ENCODE peak calls at places on chromosomes 13 and 19, in ten cellular contexts. A, C, G, B, H, W, U, E, I and L are unnamed samples.

GRCh38 chr19:38557205-38557799 is 60.5 kb downstream of the MAP4K1 start:
- DNase-seq in A (no peak), C (no peak), G (no peak), B (no peak), H (peak), W (no peak), U (no peak), E (no peak), I (peak), L (no peak)

GRCh38 chr19:10756371-10756770 is 38.5 kb downstream of the DNM2 start:
- DNase-seq in A (no peak), C (no peak), G (no peak), B (no peak), H (no peak), W (no peak), U (no peak), E (no peak), I (no peak), L (no peak)

GRCh38 chr19:15379996-15380647 is 535 bp upstream of the AKAP8 start:
- DNase-seq in A (peak), C (peak), G (peak), B (peak), H (peak), W (no peak), U (no peak), E (no peak), I (no peak), L (peak)

GRCh38 chr19:45815501-45816216 is 551 bp upstream of the RSPH6A start:
- DNase-seq in A (no peak), C (no peak), G (no peak), B (no peak), H (peak), W (no peak), U (no peak), E (no peak), I (no peak), L (no peak)

GRCh38 chr19:7475665-7476064 is 13.2 kb downstream of the PEX11G start:
- DNase-seq in A (no peak), C (no peak), G (no peak), B (no peak), H (no peak), W (no peak), U (no peak), E (no peak), I (no peak), L (no peak)

GRCh38 chr19:38224014-38224862 is at the start of gene DPF1:
- DNase-seq in A (peak), C (peak), G (peak), B (peak), H (peak), W (no peak), U (no peak), E (peak), I (peak), L (peak)

GRCh38 chr13:99067160-99067985 is 89.5 kb upstream of the DOCK9 start:
- DNase-seq in A (peak), C (peak), G (peak), B (peak), H (peak), W (peak), U (no peak), E (no peak), I (no peak), L (peak)

GRCh38 chr19:40797166-40797962 is 1.6 kb upstream of the EGLN2 start:
- DNase-seq in A (no peak), C (no peak), G (no peak), B (no peak), H (no peak), W (no peak), U (no peak), E (no peak), I (no peak), L (no peak)

GRCh38 chr19:44644391-44645016 is 794 bp downstream of the PVR start:
- DNase-seq in A (no peak), C (peak), G (peak), B (peak), H (peak), W (no peak), U (no peak), E (no peak), I (no peak), L (peak)

GRCh38 chr13:51370116-51370515 is 30.6 kb downstream of the SERPINE3 start:
- DNase-seq in A (no peak), C (no peak), G (peak), B (no peak), H (no peak), W (no peak), U (no peak), E (no peak), I (no peak), L (peak)

GRCh38 chr13:35164324-35164932 is 222.4 kb downstream of the NBEA start:
- DNase-seq in A (no peak), C (peak), G (peak), B (peak), H (peak), W (no peak), U (no peak), E (no peak), I (peak), L (peak)

GRCh38 chr13:38685974-38686571 is 804 bp upstream of the FREM2 start:
- DNase-seq in A (no peak), C (no peak), G (peak), B (peak), H (peak), W (no peak), U (no peak), E (no peak), I (no peak), L (no peak)

GRCh38 chr19:1911995-1912394 is 6.8 kb downstream of the ADAT3 start:
- DNase-seq in A (no peak), C (no peak), G (no peak), B (no peak), H (no peak), W (no peak), U (no peak), E (no peak), I (no peak), L (no peak)

GRCh38 chr13:48680756-48681392 is 27.1 kb downstream of the CYSLTR2 start:
- DNase-seq in A (no peak), C (no peak), G (no peak), B (no peak), H (no peak), W (no peak), U (no peak), E (no peak), I (no peak), L (no peak)

GRCh38 chr13:24911135-24911524 is 147.2 kb downstream of the RNF17 start:
- DNase-seq in A (no peak), C (peak), G (peak), B (peak), H (no peak), W (no peak), U (no peak), E (no peak), I (no peak), L (peak)

GRCh38 chr19:14561832-14562351 is 10.0 kb downstream of the NDUFB7 start:
- DNase-seq in A (no peak), C (no peak), G (peak), B (no peak), H (peak), W (no peak), U (no peak), E (no peak), I (no peak), L (no peak)

GRCh38 chr13:92225861-92226260 is 827.4 kb downstream of the GPC5 start:
- DNase-seq in A (no peak), C (no peak), G (no peak), B (peak), H (peak), W (no peak), U (no peak), E (no peak), I (no peak), L (no peak)

GRCh38 chr13:110044521-110045200 is 258.3 kb upstream of the IRS2 start:
- DNase-seq in A (no peak), C (no peak), G (peak), B (peak), H (peak), W (peak), U (no peak), E (no peak), I (no peak), L (peak)

GRCh38 chr13:51668580-51669195 is 84.4 kb downstream of the WDFY2 start:
- DNase-seq in A (no peak), C (no peak), G (no peak), B (no peak), H (no peak), W (no peak), U (no peak), E (no peak), I (no peak), L (no peak)

GRCh38 chr13:66992183-66992582 is 238.0 kb downstream of the PCDH9 start:
- DNase-seq in A (no peak), C (no peak), G (no peak), B (peak), H (no peak), W (no peak), U (no peak), E (no peak), I (no peak), L (peak)

GRCh38 chr19:34189199-34189916 is 17.1 kb downstream of the LSM14A start:
- DNase-seq in A (no peak), C (no peak), G (no peak), B (no peak), H (no peak), W (no peak), U (no peak), E (no peak), I (no peak), L (no peak)
- H3K4me3 ChIP-seq in A (no peak), C (no peak), G (no peak), B (no peak), H (no peak), W (no peak), U (no peak), E (no peak), I (no peak), L (no peak)

GRCh38 chr19:23799321-23799720 is 40.6 kb upstream of the ZNF681 start:
- DNase-seq in A (no peak), C (no peak), G (no peak), B (no peak), H (no peak), W (no peak), U (no peak), E (peak), I (peak), L (no peak)
- H3K4me3 ChIP-seq in A (no peak), C (no peak), G (no peak), B (no peak), H (no peak), W (no peak), U (no peak), E (peak), I (no peak), L (no peak)

DNA sequence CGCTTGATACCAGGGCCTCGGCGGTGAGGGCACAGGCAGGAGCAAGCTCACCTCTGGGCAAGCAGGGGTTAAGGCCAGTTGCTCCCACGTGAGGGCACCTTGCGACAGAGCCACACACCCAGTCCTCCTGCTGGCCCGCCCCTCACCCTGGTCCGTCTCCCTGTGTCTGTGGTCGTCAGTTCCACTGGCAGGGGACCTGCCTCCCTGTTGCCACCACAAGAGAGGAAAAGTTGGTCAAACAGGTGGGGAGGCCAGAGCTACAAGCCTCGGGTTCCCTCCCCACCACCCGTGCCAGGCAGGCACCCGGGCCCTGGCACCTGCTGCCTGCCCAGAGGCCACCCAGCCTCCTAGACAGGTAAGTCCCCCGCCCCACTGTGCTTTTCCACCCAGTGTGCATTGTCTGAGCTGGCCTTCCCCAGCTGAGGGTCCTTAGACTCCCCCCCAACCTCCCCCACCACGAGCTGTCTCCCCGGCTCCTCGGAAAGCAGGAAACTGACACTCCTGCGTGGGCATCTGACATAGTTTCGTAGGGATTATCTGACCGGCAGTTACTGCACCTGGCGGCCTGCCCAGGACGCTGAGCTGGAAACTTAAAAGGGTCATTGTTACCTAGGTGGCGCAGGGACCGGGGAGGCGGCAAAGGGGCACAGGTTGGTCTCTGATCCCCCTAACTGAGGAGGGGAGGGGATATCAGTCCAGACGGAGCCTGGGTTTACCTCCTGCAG is at the start of gene TJP3:
- DNase-seq in A (no peak), C (no peak), G (no peak), B (peak), H (no peak), W (no peak), U (no peak), E (no peak), I (no peak), L (peak)
- H3K4me3 ChIP-seq in A (no peak), C (peak), G (no peak), B (no peak), H (no peak), W (no peak), U (peak), E (no peak), I (no peak), L (no peak)

GRCh38 chr19:3036119-3036794 is 7.2 kb upstream of the TLE2 start:
- DNase-seq in A (peak), C (peak), G (peak), B (peak), H (peak), W (peak), U (peak), E (peak), I (peak), L (peak)
- H3K4me3 ChIP-seq in A (peak), C (peak), G (peak), B (peak), H (peak), W (peak), U (peak), E (peak), I (peak), L (peak)

GRCh38 chr13:101512650-101513049 is 60.2 kb downstream of the ITGBL1 start:
- DNase-seq in A (no peak), C (no peak), G (peak), B (peak), H (no peak), W (no peak), U (no peak), E (no peak), I (no peak), L (peak)

GRCh38 chr13:101514695-101515275 is 62.3 kb downstream of the ITGBL1 start:
- DNase-seq in A (no peak), C (peak), G (peak), B (peak), H (peak), W (no peak), U (no peak), E (no peak), I (no peak), L (peak)

GRCh38 chr13:101514100-101514499 is 61.6 kb downstream of the ITGBL1 start:
- DNase-seq in A (no peak), C (no peak), G (no peak), B (no peak), H (no peak), W (no peak), U (no peak), E (no peak), I (no peak), L (no peak)

GRCh38 chr13:101516262-101516661 is 63.8 kb downstream of the ITGBL1 start:
- DNase-seq in A (no peak), C (no peak), G (no peak), B (no peak), H (no peak), W (no peak), U (no peak), E (no peak), I (no peak), L (no peak)

GRCh38 chr13:101515504-101515903 is 63.0 kb downstream of the ITGBL1 start:
- DNase-seq in A (no peak), C (no peak), G (no peak), B (no peak), H (no peak), W (no peak), U (no peak), E (no peak), I (no peak), L (no peak)
- H3K4me3 ChIP-seq in A (no peak), C (no peak), G (no peak), B (no peak), H (no peak), W (no peak), U (no peak), E (no peak), I (no peak), L (no peak)